ENCODE peak calls at places on chromosomes 7 and 10, in nine cellular contexts. V, G, R, B, I, L, X, J and A are unnamed samples.
A peak's percentile ranks its signal among the peaks of the same experiment; 100 is the strongest.

GRCh38 chr7:1725199-1725701 is 55.2 kb downstream of the ELFN1 start:
- DNase-seq in R (no peak), V (peak; percentile 36), L (peak; percentile 50), J (peak; percentile 23), B (no peak), G (peak; percentile 30), I (peak; percentile 14), X (no peak), A (no peak)

GRCh38 chr7:155497149-155497901 is 39.4 kb downstream of the EN2 start:
- DNase-seq in I (no peak), V (no peak), R (no peak), B (no peak), X (no peak), L (no peak), J (no peak), G (no peak), A (no peak)

GRCh38 chr10:110764378-110764777 is 107.3 kb upstream of the PDCD4 start:
- DNase-seq in L (no peak), R (peak; percentile 67), I (peak; percentile 10), X (no peak), G (no peak), V (no peak), B (no peak), J (peak; percentile 56), A (no peak)

GRCh38 chr10:80132299-80133139 is at the start of gene PLAC9:
- DNase-seq in L (peak; percentile 53), R (peak; percentile 62), V (no peak), B (peak; percentile 46), J (no peak), I (no peak), G (no peak), X (no peak), A (peak; percentile 52)

GRCh38 chr7:141053626-141054025 is 20.2 kb upstream of the TMEM178B start:
- DNase-seq in B (no peak), J (no peak), R (no peak), G (no peak), I (peak; percentile 21), V (no peak), L (no peak), X (peak; percentile 64), A (no peak)

GRCh38 chr10:65769828-65770227 is 1156.0 kb upstream of the LRRTM3 start:
- DNase-seq in R (no peak), G (no peak), I (no peak), V (peak; percentile 49), L (peak; percentile 2), X (no peak), J (no peak), B (no peak), A (no peak)

GRCh38 chr10:20369863-20370736 is 527.0 kb downstream of the NEBL start:
- DNase-seq in V (no peak), G (peak; percentile 5), X (no peak), B (no peak), L (no peak), J (no peak), I (no peak), R (no peak), A (no peak)

GRCh38 chr10:56547163-56547562 is 186.1 kb upstream of the ZWINT start:
- DNase-seq in B (no peak), J (no peak), G (no peak), X (no peak), L (no peak), V (no peak), R (no peak), I (no peak), A (no peak)

GRCh38 chr10:128493811-128494210 is 367.6 kb upstream of the MKI67 start:
- DNase-seq in X (no peak), R (no peak), B (no peak), J (no peak), I (no peak), G (no peak), L (no peak), V (no peak), A (no peak)

GRCh38 chr7:130180571-130180971 is 24.6 kb downstream of the TMEM209 start:
- DNase-seq in J (peak; percentile 54), I (peak; percentile 86), X (no peak), B (no peak), L (no peak), R (no peak), V (peak; percentile 87), G (no peak), A (no peak)

GRCh38 chr7:7099584-7100014 is 82.7 kb upstream of the C1GALT1 start:
- DNase-seq in J (peak; percentile 93), B (peak; percentile 69), V (peak; percentile 89), R (peak; percentile 79), G (no peak), L (peak; percentile 92), X (no peak), I (peak; percentile 92), A (peak; percentile 96)

GRCh38 chr7:30162133-30162532 is 27.3 kb downstream of the MTURN start:
- DNase-seq in L (no peak), V (no peak), G (no peak), R (no peak), B (no peak), J (no peak), I (no peak), X (no peak), A (no peak)
- H3K4me3 ChIP-seq in L (no peak overlapping the region), V (no peak overlapping the region), G (no peak overlapping the region), R (no peak overlapping the region), B (no peak overlapping the region), J (no peak overlapping the region), I (no peak overlapping the region), X (no peak overlapping the region), A (no peak overlapping the region)

DNA sequence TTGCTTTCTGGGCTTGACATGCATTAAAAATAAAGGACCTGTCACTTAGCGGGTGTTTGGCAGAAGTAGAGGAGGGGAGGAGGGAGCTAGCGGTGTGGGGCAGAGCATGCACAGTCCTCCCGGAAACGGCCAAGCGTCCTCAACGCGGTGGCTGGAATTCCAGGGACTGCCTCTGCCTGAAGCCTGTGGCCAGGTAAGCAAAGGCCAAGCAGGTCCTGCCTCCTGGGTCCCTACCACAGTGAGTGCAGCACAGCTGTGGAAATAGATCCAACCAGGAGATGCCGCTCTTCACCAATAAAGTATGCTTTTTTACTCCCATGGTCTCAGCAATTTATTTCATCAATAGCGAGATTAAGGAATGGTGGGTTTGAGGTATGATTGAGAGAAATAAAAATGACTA is 323.4 kb downstream of the WDR37 start:
- DNase-seq in I (no peak), G (no peak), J (no peak), R (peak; percentile 34), V (no peak), X (no peak), L (no peak), B (no peak), A (no peak)
- TF ChIP-seq CTCF in I (no peak), G (peak; percentile 52), J (no peak), R (no peak), V (no peak), X (no peak), L (no peak), B (no peak), A (no peak)

DNA sequence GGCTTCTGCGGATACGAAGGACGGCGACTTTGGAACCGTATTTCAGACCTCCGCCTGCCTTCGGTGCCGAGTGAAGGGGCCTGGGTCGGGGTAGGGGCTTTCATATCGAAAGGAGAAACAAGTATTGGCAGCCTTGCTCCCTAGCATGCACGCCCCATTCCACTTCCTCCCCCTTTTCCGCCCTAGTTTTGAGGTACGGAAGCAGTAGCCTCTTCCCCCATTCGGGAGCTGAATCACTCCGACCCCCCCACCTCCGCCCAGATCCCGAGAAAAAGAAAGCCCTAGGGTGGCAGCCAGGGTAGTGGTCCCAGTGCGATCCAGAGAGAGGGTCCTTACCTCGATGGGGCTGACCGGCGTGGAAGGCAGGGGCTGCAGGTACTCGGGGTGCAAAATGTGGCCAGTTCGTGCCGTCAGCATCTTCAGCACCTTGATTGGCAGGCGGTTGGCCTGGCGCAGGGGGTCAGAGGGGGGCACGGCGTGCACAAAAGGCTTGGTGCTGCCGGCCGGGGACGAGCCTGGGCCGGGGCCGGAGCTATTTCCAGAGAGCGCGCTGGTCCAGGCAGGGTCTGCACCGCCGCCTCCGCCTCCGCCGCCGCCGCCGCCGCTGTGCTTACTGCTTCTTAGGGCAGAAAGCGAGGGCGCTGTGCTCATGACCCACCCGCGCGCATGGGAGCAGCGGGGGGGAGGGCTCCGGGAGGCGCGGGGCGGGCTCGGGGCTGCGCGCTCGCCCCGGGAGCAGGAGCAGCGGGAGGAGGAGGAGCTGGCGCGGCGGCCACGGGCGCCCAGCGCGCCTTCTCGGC is 595 bp downstream of the ZNF503 start:
- DNase-seq in J (no peak), B (peak; percentile 48), I (peak; percentile 65), R (peak; percentile 83), L (peak; percentile 26), X (peak; percentile 40), G (no peak), V (peak; percentile 49), A (peak; percentile 71)
- H3K4me3 ChIP-seq in J (peak overlapping the region; percentile 95), B (peak overlapping the region; percentile 81), I (peak overlapping the region; percentile 96), R (peak overlapping the region; percentile 94), L (peak overlapping the region; percentile 99), X (peak overlapping the region; percentile 66), G (no peak overlapping the region), V (peak overlapping the region; percentile 98), A (peak overlapping the region; percentile 96)

GRCh38 chr7:19056305-19056704 is 61.1 kb downstream of the TWIST1 start:
- DNase-seq in X (no peak), L (no peak), G (no peak), B (no peak), I (no peak), V (no peak), J (no peak), R (no peak), A (no peak)

DNA sequence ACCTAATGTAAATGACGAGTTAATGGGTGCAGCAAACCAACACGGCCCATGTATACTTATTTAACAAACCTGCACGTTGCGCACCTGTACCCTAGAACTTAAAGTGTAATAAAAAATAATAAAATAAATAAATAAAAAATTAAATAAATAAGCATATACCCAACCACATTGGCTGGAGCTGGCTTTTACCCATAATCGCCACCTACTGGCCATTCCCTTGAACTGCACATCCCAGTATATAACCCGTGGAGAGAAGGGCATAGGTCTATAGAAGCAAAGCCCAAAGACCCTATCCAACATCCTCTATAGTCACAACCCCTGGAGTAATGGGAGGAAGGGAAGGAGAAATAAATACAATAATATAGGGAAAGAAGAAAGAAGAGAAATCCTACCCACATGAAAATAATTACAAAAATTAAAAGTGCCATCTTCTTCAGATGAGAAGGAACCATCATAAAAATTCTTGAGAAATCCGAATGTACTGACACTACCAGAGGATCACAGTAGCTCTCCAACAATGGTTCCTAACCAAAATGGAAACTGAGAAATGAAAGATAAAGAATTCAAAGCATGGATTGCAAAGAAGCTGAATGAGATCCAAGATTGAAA is 65.6 kb downstream of the TWIST1 start:
- DNase-seq in L (no peak), V (peak; percentile 8), I (peak; percentile 57), X (peak; percentile 45), R (no peak), G (peak; percentile 31), B (no peak), J (peak; percentile 44), A (peak; percentile 56)
- TF ChIP-seq CTCF in L (peak; percentile 58), V (peak; percentile 77), I (peak; percentile 79), X (peak; percentile 74), R (peak; percentile 43), G (peak; percentile 69), B (peak; percentile 23), J (peak; percentile 62), A (peak; percentile 82)

GRCh38 chr7:127589901-127590300 is 1.7 kb downstream of the ARF5 start:
- DNase-seq in J (no peak), I (no peak), B (no peak), V (no peak), G (no peak), X (no peak), L (peak; percentile 41), R (no peak), A (no peak)
- H3K4me3 ChIP-seq in J (no peak overlapping the region), I (no peak overlapping the region), B (no peak overlapping the region), V (no peak overlapping the region), G (no peak overlapping the region), X (no peak overlapping the region), L (peak overlapping the region; percentile 92), R (no peak overlapping the region), A (no peak overlapping the region)

GRCh38 chr7:8724080-8724718 is 290.8 kb downstream of the NXPH1 start:
- DNase-seq in B (no peak), G (peak; percentile 50), I (peak; percentile 32), X (peak; percentile 52), J (peak; percentile 18), V (peak; percentile 1), R (no peak), L (no peak), A (no peak)
- TF ChIP-seq CTCF in B (no peak), G (peak; percentile 86), I (peak; percentile 56), X (peak; percentile 78), J (peak; percentile 52), V (peak; percentile 57), R (no peak), L (no peak), A (no peak)